ENCODE peak calls at places on chromosomes 7 and 10, in four cellular contexts. One of them, this sample, is unnamed.

GRCh38 chr7:11746591-11746990 is 85.4 kb downstream of the THSD7A start:
- DNase-seq in NCI-H226: no peak
- DNase-seq in epithelial cell of prostate: no peak
- DNase-seq in stimulated activated CD4-positive, alpha-beta T cell treated with anti-CD3 and anti-CD28 coated beads, Interleukin-4, amount 100 ng/mL, for 1 hour: no peak
- DNase-seq in this sample: no peak

GRCh38 chr7:131655866-131656265 is 99.4 kb upstream of the PODXL start:
- DNase-seq in NCI-H226: no peak
- DNase-seq in epithelial cell of prostate: no peak
- DNase-seq in stimulated activated CD4-positive, alpha-beta T cell treated with anti-CD3 and anti-CD28 coated beads, Interleukin-4, amount 100 ng/mL, for 1 hour: no peak
- DNase-seq in this sample: no peak

GRCh38 chr10:24334279-24334922 is 125.5 kb downstream of the KIAA1217 start:
- DNase-seq in NCI-H226: no peak
- DNase-seq in epithelial cell of prostate: no peak
- DNase-seq in stimulated activated CD4-positive, alpha-beta T cell treated with anti-CD3 and anti-CD28 coated beads, Interleukin-4, amount 100 ng/mL, for 1 hour: no peak
- DNase-seq in this sample: no peak

GRCh38 chr10:118868618-118869017 is 113.8 kb upstream of the CACUL1 start:
- DNase-seq in NCI-H226: no peak
- DNase-seq in epithelial cell of prostate: no peak
- DNase-seq in stimulated activated CD4-positive, alpha-beta T cell treated with anti-CD3 and anti-CD28 coated beads, Interleukin-4, amount 100 ng/mL, for 1 hour: no peak
- DNase-seq in this sample: no peak

GRCh38 chr10:109877546-109877945 is 45.8 kb downstream of the XPNPEP1 start:
- DNase-seq in NCI-H226: no peak
- DNase-seq in epithelial cell of prostate: no peak
- DNase-seq in stimulated activated CD4-positive, alpha-beta T cell treated with anti-CD3 and anti-CD28 coated beads, Interleukin-4, amount 100 ng/mL, for 1 hour: no peak
- DNase-seq in this sample: no peak

GRCh38 chr10:120963053-120963533 is 111.9 kb downstream of the WDR11 start:
- DNase-seq in NCI-H226: no peak
- DNase-seq in epithelial cell of prostate: no peak
- DNase-seq in stimulated activated CD4-positive, alpha-beta T cell treated with anti-CD3 and anti-CD28 coated beads, Interleukin-4, amount 100 ng/mL, for 1 hour: no peak
- DNase-seq in this sample: no peak

GRCh38 chr7:108559253-108559652 is 10.3 kb downstream of the THAP5 start:
- DNase-seq in NCI-H226: no peak
- DNase-seq in epithelial cell of prostate: no peak
- DNase-seq in stimulated activated CD4-positive, alpha-beta T cell treated with anti-CD3 and anti-CD28 coated beads, Interleukin-4, amount 100 ng/mL, for 1 hour: no peak
- DNase-seq in this sample: no peak

GRCh38 chr10:6815346-6815745 is 235.3 kb upstream of the PRKCQ start:
- DNase-seq in NCI-H226: no peak
- DNase-seq in epithelial cell of prostate: no peak
- DNase-seq in stimulated activated CD4-positive, alpha-beta T cell treated with anti-CD3 and anti-CD28 coated beads, Interleukin-4, amount 100 ng/mL, for 1 hour: no peak
- DNase-seq in this sample: no peak

GRCh38 chr10:79066460-79067240 is 2.1 kb upstream of the ZMIZ1 start:
- DNase-seq in NCI-H226: no peak
- DNase-seq in epithelial cell of prostate: no peak
- DNase-seq in stimulated activated CD4-positive, alpha-beta T cell treated with anti-CD3 and anti-CD28 coated beads, Interleukin-4, amount 100 ng/mL, for 1 hour: no peak
- DNase-seq in this sample: peak; percentile 43

GRCh38 chr7:158996214-158997109 is 140.1 kb downstream of the DYNC2I1 start:
- DNase-seq in NCI-H226: no peak
- DNase-seq in epithelial cell of prostate: no peak
- DNase-seq in stimulated activated CD4-positive, alpha-beta T cell treated with anti-CD3 and anti-CD28 coated beads, Interleukin-4, amount 100 ng/mL, for 1 hour: no peak
- DNase-seq in this sample: no peak